ENCODE peak calls at places on chromosome 13, in five cellular contexts. M is SK-N-SH, R is PC-3, J is mesendoderm, C is mammary epithelial cell. H is an unnamed sample.

GRCh38 chr13:96089749-96090239 is at the start of gene HS6ST3:
- DNase-seq in M (peak; percentile 79), R (peak; percentile 16), J (peak; percentile 70), C (peak; percentile 14), H (no peak)

GRCh38 chr13:75016225-75016624 is 465.7 kb downstream of the TBC1D4 start:
- DNase-seq in M (no peak), R (peak; percentile 58), J (no peak), C (no peak), H (no peak)

GRCh38 chr13:23547000-23547590 is 23.1 kb upstream of the TNFRSF19 start:
- DNase-seq in M (no peak), R (no peak), J (peak; percentile 31), C (peak; percentile 4), H (no peak)

GRCh38 chr13:110135977-110136597 is 170.9 kb downstream of the COL4A1 start:
- DNase-seq in M (no peak), R (no peak), J (no peak), C (no peak), H (no peak)

GRCh38 chr13:95624020-95624419 is 20.5 kb downstream of the DZIP1 start:
- DNase-seq in M (peak; percentile 52), R (peak; percentile 58), J (peak; percentile 82), C (peak; percentile 40), H (peak; percentile 21)

GRCh38 chr13:30170569-30170968 is 136.8 kb downstream of the KATNAL1 start:
- DNase-seq in M (no peak), R (no peak), J (no peak), C (no peak), H (no peak)

GRCh38 chr13:59477011-59477410 is 686.7 kb downstream of the DIAPH3 start:
- DNase-seq in M (no peak), R (no peak), J (no peak), C (no peak), H (no peak)

GRCh38 chr13:111919286-111919685 is 147.7 kb upstream of the SOX1 start:
- DNase-seq in M (no peak), R (no peak), J (no peak), C (no peak), H (no peak)

GRCh38 chr13:64849174-64849573 is 2381.0 kb downstream of the PCDH9 start:
- DNase-seq in M (no peak), R (no peak), J (no peak), C (no peak), H (no peak)

GRCh38 chr13:73623281-73623680 is 510.9 kb downstream of the KLF12 start:
- DNase-seq in M (no peak), R (no peak), J (no peak), C (no peak), H (no peak)
- H3K79me2 ChIP-seq in M (no peaks in the 10 kb centered on the region), R (no peaks in the 10 kb centered on the region), J (no peaks in the 10 kb centered on the region), C (no peaks in the 10 kb centered on the region), H (no peaks in the 10 kb centered on the region)

GRCh38 chr13:107866007-107866665 is 349.2 kb downstream of the LIG4 start:
- DNase-seq in M (peak; percentile 77), R (peak; percentile 43), J (peak; percentile 80), C (peak; percentile 35), H (no peak)

GRCh38 chr13:107865643-107866006 is 349.7 kb downstream of the LIG4 start:
- DNase-seq in M (no peak), R (no peak), J (no peak), C (no peak), H (no peak)

GRCh38 chr13:107864543-107865460 is 350.5 kb downstream of the LIG4 start:
- DNase-seq in M (peak; percentile 29), R (peak; percentile 82), J (peak; percentile 78), C (peak; percentile 31), H (peak; percentile 47)

GRCh38 chr13:107867701-107868661 is 347.4 kb downstream of the LIG4 start:
- DNase-seq in M (peak; percentile 87), R (peak; percentile 61), J (peak; percentile 76), C (peak; percentile 41), H (no peak)

DNA sequence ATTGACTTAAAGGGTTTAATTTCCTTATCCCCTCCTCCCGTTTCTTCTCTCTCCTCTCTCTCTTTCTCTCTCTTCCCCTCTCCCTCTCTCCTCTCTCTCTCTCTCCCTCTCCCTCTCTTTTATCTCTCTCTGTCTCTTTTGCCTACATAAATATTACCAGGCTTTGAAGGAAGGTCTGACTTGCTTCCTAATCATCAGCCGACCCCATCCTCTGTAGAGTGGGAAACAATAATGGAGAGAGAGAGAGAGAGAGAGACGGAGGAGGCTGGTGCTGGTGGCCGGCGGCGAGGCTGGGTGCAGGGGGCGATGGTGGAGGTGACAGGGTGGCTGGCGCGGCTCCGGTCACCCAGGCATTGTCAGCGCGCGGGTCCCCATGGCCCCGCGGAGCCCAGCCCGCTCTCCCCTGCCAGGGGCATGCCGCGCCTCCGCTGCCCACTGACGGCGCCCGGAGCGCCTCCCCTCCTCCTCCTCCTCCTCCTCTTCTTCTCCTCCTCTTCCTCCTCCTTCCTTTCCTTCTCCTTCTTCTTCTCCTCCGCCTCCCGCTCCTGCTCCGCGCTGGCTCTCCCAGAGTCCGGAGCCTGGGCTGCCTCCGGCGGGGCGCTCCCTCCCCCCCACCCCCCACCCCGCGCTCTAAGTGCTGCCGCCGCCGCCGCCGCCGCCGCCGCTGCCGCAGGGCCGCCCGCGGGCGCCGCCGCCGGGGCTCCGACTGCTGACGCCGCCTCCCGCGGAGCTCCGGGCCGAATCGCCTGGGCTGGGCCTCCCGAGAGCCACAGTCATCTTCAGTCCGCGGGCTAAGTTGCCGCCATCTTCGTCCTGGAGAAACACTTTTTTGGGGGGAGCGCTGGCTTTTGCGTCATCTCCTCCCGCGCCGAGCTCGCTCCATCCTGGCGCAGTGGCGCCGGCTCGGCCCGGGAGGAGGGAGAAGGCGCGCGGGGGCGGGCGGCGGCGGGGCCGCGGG is 348.4 kb downstream of the LIG4 start:
- DNase-seq in M (peak; percentile 80), R (peak; percentile 46), J (peak; percentile 72), C (peak; percentile 14), H (no peak)
- H3K9ac ChIP-seq in M (peak overlapping the region; percentile 63), R (peak overlapping the region; percentile 63), J (peak overlapping the region; percentile 70), C (no peak overlapping the region), H (no peak overlapping the region)

GRCh38 chr13:46575321-46575721 is 22.4 kb downstream of the LRCH1 start:
- DNase-seq in M (no peak), R (no peak), J (no peak), C (no peak), H (peak; percentile 30)

GRCh38 chr13:46580362-46580839 is 27.4 kb downstream of the LRCH1 start:
- DNase-seq in M (no peak), R (no peak), J (no peak), C (no peak), H (no peak)

GRCh38 chr13:46578590-46578975 is 25.6 kb downstream of the LRCH1 start:
- DNase-seq in M (no peak), R (no peak), J (no peak), C (no peak), H (no peak)

GRCh38 chr13:46575843-46576242 is 22.9 kb downstream of the LRCH1 start:
- DNase-seq in M (no peak), R (peak; percentile 53), J (no peak), C (peak; percentile 64), H (no peak)

GRCh38 chr13:46577656-46578589 is 25.0 kb downstream of the LRCH1 start:
- DNase-seq in M (no peak), R (no peak), J (no peak), C (no peak), H (peak; percentile 44)
- H3K79me2 ChIP-seq in M (peaks cover 64% of the 10 kb centered on the region), R (peaks cover 16% of the 10 kb centered on the region), J (peaks cover 4% of the 10 kb centered on the region), C (peaks cover 95% of the 10 kb centered on the region), H (peaks cover 98% of the 10 kb centered on the region)

DNA sequence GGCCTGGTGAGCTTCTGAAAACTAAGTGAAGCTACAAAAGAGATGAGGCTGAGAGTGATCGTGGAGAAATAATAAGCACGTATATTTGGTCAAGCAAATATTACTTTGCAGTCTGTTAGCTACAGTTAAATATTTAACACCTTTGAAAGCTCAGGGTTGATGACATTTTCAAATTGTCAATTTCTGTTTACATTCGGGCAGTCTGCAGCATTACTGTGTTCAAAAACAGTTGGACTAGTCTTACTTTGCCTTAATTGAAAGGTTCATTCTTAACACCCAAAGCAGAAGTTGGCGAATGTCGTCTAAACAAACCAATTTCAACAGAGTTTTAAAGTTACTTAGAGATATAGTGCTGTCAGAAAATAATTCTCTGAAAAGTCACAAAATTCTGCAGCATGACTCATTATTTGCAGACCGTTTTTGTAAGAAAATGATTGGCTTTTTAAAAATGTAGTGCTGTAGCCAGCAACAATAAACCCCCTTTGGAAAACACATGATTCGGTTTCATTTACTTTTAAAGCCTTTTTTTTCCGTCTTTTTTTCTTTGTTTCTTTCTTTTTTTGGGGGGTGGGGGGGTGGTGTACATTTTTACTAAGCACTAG is 549.0 kb downstream of the GPC6 start:
- DNase-seq in M (no peak), R (peak; percentile 74), J (no peak), C (no peak), H (no peak)
- H3K9ac ChIP-seq in M (peak overlapping the region; percentile 58), R (no peak overlapping the region), J (no peak overlapping the region), C (no peak overlapping the region), H (no peak overlapping the region)

GRCh38 chr13:106496072-106496997 is 39.1 kb downstream of the EFNB2 start:
- DNase-seq in M (no peak), R (no peak), J (no peak), C (no peak), H (no peak)
- H3K79me2 ChIP-seq in M (no peaks in the 10 kb centered on the region), R (peaks cover 19% of the 10 kb centered on the region), J (peaks cover 3% of the 10 kb centered on the region), C (peaks cover 92% of the 10 kb centered on the region), H (no peaks in the 10 kb centered on the region)

GRCh38 chr13:50127726-50128291 is 112.6 kb downstream of the KCNRG start:
- DNase-seq in M (no peak), R (no peak), J (peak; percentile 46), C (no peak), H (no peak)

GRCh38 chr13:50129923-50130685 is 114.9 kb downstream of the KCNRG start:
- DNase-seq in M (peak; percentile 77), R (peak; percentile 13), J (peak; percentile 57), C (no peak), H (no peak)

GRCh38 chr13:50128406-50129048 is 113.3 kb downstream of the KCNRG start:
- DNase-seq in M (no peak), R (no peak), J (peak; percentile 49), C (no peak), H (no peak)

GRCh38 chr13:50130686-50131051 is 115.4 kb downstream of the KCNRG start:
- DNase-seq in M (peak; percentile 75), R (peak; percentile 21), J (no peak), C (no peak), H (no peak)

DNA sequence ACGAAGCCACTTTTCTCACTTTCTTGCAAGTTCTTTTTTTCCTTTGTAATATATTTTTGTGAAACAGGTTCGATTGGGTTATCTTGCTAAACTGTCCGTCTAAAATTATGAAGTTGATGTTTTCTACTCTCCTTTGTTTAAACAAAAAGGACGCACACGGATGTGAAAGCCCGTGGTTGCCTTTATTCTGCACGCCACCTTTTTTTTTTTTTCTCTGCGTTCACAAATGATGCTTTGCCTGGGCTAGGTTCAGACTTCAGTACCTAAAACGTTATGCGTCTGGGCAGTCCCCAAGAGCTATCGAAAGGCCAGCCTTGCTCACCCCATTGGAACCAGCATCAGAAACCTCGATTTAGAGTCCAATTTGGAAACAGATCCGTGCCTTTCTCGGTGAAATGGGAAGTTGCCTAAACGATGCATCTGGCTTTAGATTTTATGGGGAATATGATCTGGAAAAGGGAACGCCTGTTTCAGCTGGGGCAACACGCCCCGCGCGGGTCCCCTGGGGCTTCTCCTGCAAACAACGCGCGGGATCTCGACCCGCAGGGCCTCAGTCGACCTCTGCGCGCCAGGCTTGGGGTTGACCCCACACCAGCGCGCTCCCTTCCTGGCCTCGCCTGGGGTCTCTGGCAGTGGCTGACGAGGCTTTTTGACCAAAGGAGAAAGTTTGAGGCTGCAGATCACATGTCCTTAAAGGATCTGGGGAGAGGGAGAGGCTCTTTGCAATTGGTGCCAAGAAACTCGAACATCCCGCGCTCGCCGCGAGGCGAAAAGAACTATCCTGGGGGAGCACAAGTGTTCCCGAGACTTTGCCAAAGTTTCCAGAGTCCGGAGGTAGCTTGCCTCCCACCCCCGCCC is 114.0 kb downstream of the KCNRG start:
- DNase-seq in M (no peak), R (no peak), J (peak; percentile 47), C (no peak), H (no peak)
- H3K9ac ChIP-seq in M (no peak overlapping the region), R (peak overlapping the region; percentile 37), J (no peak overlapping the region), C (no peak overlapping the region), H (no peak overlapping the region)

GRCh38 chr13:20847298-20847697 is 55.2 kb downstream of the XPO4 start:
- DNase-seq in M (no peak), R (no peak), J (peak; percentile 79), C (no peak), H (no peak)
- H3K79me2 ChIP-seq in M (no peaks in the 10 kb centered on the region), R (peaks cover 28% of the 10 kb centered on the region), J (no peaks in the 10 kb centered on the region), C (peaks cover 18% of the 10 kb centered on the region), H (peaks cover 4% of the 10 kb centered on the region)

H was measured in DND-41.